ENCODE peak calls at places on chromosomes 2 and 18, in nine cellular contexts. One of them, this sample, is unnamed.
A peak's percentile ranks its signal among the peaks of the same experiment; 100 is the strongest.

GRCh38 chr2:146228659-146229058 is 1616.2 kb upstream of the ACVR2A start:
- DNase-seq in Caco-2: no peak
- DNase-seq in heart right ventricle: no peak
- DNase-seq in neural progenitor cell: no peak
- DNase-seq in BJ: no peak
- DNase-seq in body of pancreas: no peak
- DNase-seq in adipocyte: no peak
- DNase-seq in astrocyte: no peak
- DNase-seq in SJSA1: no peak
- DNase-seq in this sample: peak; percentile 16

GRCh38 chr2:232892221-232892620 is 22.2 kb downstream of the SNORC start:
- DNase-seq in Caco-2: no peak
- DNase-seq in heart right ventricle: no peak
- DNase-seq in neural progenitor cell: no peak
- DNase-seq in BJ: no peak
- DNase-seq in body of pancreas: no peak
- DNase-seq in adipocyte: no peak
- DNase-seq in astrocyte: no peak
- DNase-seq in SJSA1: no peak
- DNase-seq in this sample: no peak

GRCh38 chr18:61581578-61582204 is 248.5 kb downstream of the CDH20 start:
- DNase-seq in Caco-2: peak; percentile 73
- DNase-seq in heart right ventricle: peak; percentile 77
- DNase-seq in neural progenitor cell: peak; percentile 88
- DNase-seq in BJ: no peak
- DNase-seq in body of pancreas: peak; percentile 70
- DNase-seq in adipocyte: peak; percentile 76
- DNase-seq in astrocyte: peak; percentile 23
- DNase-seq in SJSA1: peak; percentile 89
- DNase-seq in this sample: peak; percentile 89

GRCh38 chr2:102103992-102104871 is 38.3 kb upstream of the IL1R1 start:
- DNase-seq in Caco-2: no peak
- DNase-seq in heart right ventricle: peak; percentile 75
- DNase-seq in neural progenitor cell: no peak
- DNase-seq in BJ: peak; percentile 74
- DNase-seq in body of pancreas: peak; percentile 79
- DNase-seq in adipocyte: peak; percentile 87
- DNase-seq in astrocyte: peak; percentile 91
- DNase-seq in SJSA1: peak; percentile 49
- DNase-seq in this sample: no peak

GRCh38 chr2:171225989-171226388 is 65.3 kb upstream of the TLK1 start:
- DNase-seq in Caco-2: no peak
- DNase-seq in heart right ventricle: no peak
- DNase-seq in neural progenitor cell: no peak
- DNase-seq in BJ: no peak
- DNase-seq in body of pancreas: no peak
- DNase-seq in adipocyte: no peak
- DNase-seq in astrocyte: no peak
- DNase-seq in SJSA1: no peak
- DNase-seq in this sample: no peak

GRCh38 chr2:43071629-43072550 is 154.5 kb downstream of the ZFP36L2 start:
- DNase-seq in Caco-2: no peak
- DNase-seq in heart right ventricle: peak; percentile 16
- DNase-seq in neural progenitor cell: no peak
- DNase-seq in BJ: no peak
- DNase-seq in body of pancreas: no peak
- DNase-seq in adipocyte: peak; percentile 63
- DNase-seq in astrocyte: no peak
- DNase-seq in SJSA1: no peak
- DNase-seq in this sample: no peak

GRCh38 chr18:75160315-75160714 is 48.6 kb downstream of the PTGR3 start:
- DNase-seq in Caco-2: no peak
- DNase-seq in heart right ventricle: no peak
- DNase-seq in neural progenitor cell: peak; percentile 32
- DNase-seq in BJ: no peak
- DNase-seq in body of pancreas: no peak
- DNase-seq in adipocyte: no peak
- DNase-seq in astrocyte: no peak
- DNase-seq in SJSA1: no peak
- DNase-seq in this sample: no peak

GRCh38 chr2:143435112-143435511 is 305.9 kb downstream of the ARHGAP15 start:
- DNase-seq in Caco-2: no peak
- DNase-seq in heart right ventricle: peak; percentile 10
- DNase-seq in neural progenitor cell: no peak
- DNase-seq in BJ: no peak
- DNase-seq in body of pancreas: no peak
- DNase-seq in adipocyte: no peak
- DNase-seq in astrocyte: no peak
- DNase-seq in SJSA1: no peak
- DNase-seq in this sample: no peak

GRCh38 chr18:12608292-12608691 is 49.6 kb downstream of the SPIRE1 start:
- DNase-seq in Caco-2: no peak
- DNase-seq in heart right ventricle: no peak
- DNase-seq in neural progenitor cell: no peak
- DNase-seq in BJ: no peak
- DNase-seq in body of pancreas: no peak
- DNase-seq in adipocyte: peak; percentile 80
- DNase-seq in astrocyte: peak; percentile 58
- DNase-seq in SJSA1: no peak
- DNase-seq in this sample: no peak

GRCh38 chr2:74099835-74100234 is 47.9 kb downstream of the BOLA3 start:
- DNase-seq in Caco-2: no peak
- DNase-seq in heart right ventricle: peak; percentile 67
- DNase-seq in neural progenitor cell: no peak
- DNase-seq in BJ: no peak
- DNase-seq in body of pancreas: no peak
- DNase-seq in adipocyte: no peak
- DNase-seq in astrocyte: no peak
- DNase-seq in SJSA1: no peak
- DNase-seq in this sample: no peak

GRCh38 chr2:238425505-238425978 is 1.2 kb upstream of the ASB1 start:
- DNase-seq in Caco-2: no peak
- DNase-seq in heart right ventricle: no peak
- DNase-seq in neural progenitor cell: no peak
- DNase-seq in BJ: no peak
- DNase-seq in body of pancreas: no peak
- DNase-seq in adipocyte: no peak
- DNase-seq in astrocyte: no peak
- DNase-seq in SJSA1: no peak
- DNase-seq in this sample: no peak

GRCh38 chr2:202780514-202781021 is 91.0 kb downstream of the ICA1L start:
- DNase-seq in Caco-2: no peak
- DNase-seq in heart right ventricle: no peak
- DNase-seq in neural progenitor cell: no peak
- DNase-seq in BJ: peak; percentile 18
- DNase-seq in body of pancreas: no peak
- DNase-seq in adipocyte: no peak
- DNase-seq in astrocyte: peak; percentile 88
- DNase-seq in SJSA1: peak; percentile 14
- DNase-seq in this sample: no peak

GRCh38 chr2:231900486-231900942 is 25.7 kb downstream of the NPPC start:
- DNase-seq in Caco-2: peak; percentile 70
- DNase-seq in heart right ventricle: peak; percentile 65
- DNase-seq in neural progenitor cell: peak; percentile 93
- DNase-seq in BJ: no peak
- DNase-seq in body of pancreas: peak; percentile 82
- DNase-seq in adipocyte: peak; percentile 66
- DNase-seq in astrocyte: peak; percentile 20
- DNase-seq in SJSA1: peak; percentile 32
- DNase-seq in this sample: peak; percentile 77

GRCh38 chr2:144330951-144331651 is 188.8 kb downstream of the ZEB2 start:
- DNase-seq in Caco-2: peak; percentile 3
- DNase-seq in heart right ventricle: no peak
- DNase-seq in neural progenitor cell: no peak
- DNase-seq in BJ: no peak
- DNase-seq in body of pancreas: no peak
- DNase-seq in adipocyte: peak; percentile 41
- DNase-seq in astrocyte: no peak
- DNase-seq in SJSA1: peak; percentile 42
- DNase-seq in this sample: no peak

GRCh38 chr2:166157578-166157977 is 29.8 kb upstream of the SCN1A start:
- DNase-seq in Caco-2: no peak
- DNase-seq in heart right ventricle: no peak
- DNase-seq in neural progenitor cell: no peak
- DNase-seq in BJ: no peak
- DNase-seq in body of pancreas: peak; percentile 9
- DNase-seq in adipocyte: no peak
- DNase-seq in astrocyte: no peak
- DNase-seq in SJSA1: no peak
- DNase-seq in this sample: no peak

GRCh38 chr2:238091426-238092060 is 8.6 kb upstream of the ESPNL start:
- DNase-seq in Caco-2: no peak
- DNase-seq in heart right ventricle: no peak
- DNase-seq in neural progenitor cell: no peak
- DNase-seq in BJ: no peak
- DNase-seq in body of pancreas: no peak
- DNase-seq in adipocyte: no peak
- DNase-seq in astrocyte: no peak
- DNase-seq in SJSA1: no peak
- DNase-seq in this sample: no peak

GRCh38 chr2:96737831-96738230 is 2.0 kb downstream of the LMAN2L start:
- DNase-seq in Caco-2: no peak
- DNase-seq in heart right ventricle: no peak
- DNase-seq in neural progenitor cell: no peak
- DNase-seq in BJ: no peak
- DNase-seq in body of pancreas: no peak
- DNase-seq in adipocyte: no peak
- DNase-seq in astrocyte: no peak
- DNase-seq in SJSA1: no peak
- DNase-seq in this sample: no peak

GRCh38 chr2:96739051-96739632 is 722 bp downstream of the LMAN2L start:
- DNase-seq in Caco-2: no peak
- DNase-seq in heart right ventricle: no peak
- DNase-seq in neural progenitor cell: no peak
- DNase-seq in BJ: no peak
- DNase-seq in body of pancreas: no peak
- DNase-seq in adipocyte: peak; percentile 8
- DNase-seq in astrocyte: no peak
- DNase-seq in SJSA1: no peak
- DNase-seq in this sample: no peak

GRCh38 chr2:96739633-96740428 is at the start of gene LMAN2L:
- DNase-seq in Caco-2: peak; percentile 97
- DNase-seq in heart right ventricle: peak; percentile 99
- DNase-seq in neural progenitor cell: peak; percentile 99
- DNase-seq in BJ: peak; percentile 91
- DNase-seq in body of pancreas: peak; percentile 99
- DNase-seq in adipocyte: peak; percentile 99
- DNase-seq in astrocyte: peak; percentile 90
- DNase-seq in SJSA1: peak; percentile 91
- DNase-seq in this sample: peak; percentile 99

GRCh38 chr2:96734899-96735585 is 4.8 kb downstream of the LMAN2L start:
- DNase-seq in Caco-2: no peak
- DNase-seq in heart right ventricle: no peak
- DNase-seq in neural progenitor cell: no peak
- DNase-seq in BJ: no peak
- DNase-seq in body of pancreas: no peak
- DNase-seq in adipocyte: peak; percentile 72
- DNase-seq in astrocyte: no peak
- DNase-seq in SJSA1: no peak
- DNase-seq in this sample: peak; percentile 44

GRCh38 chr2:96737251-96737650 is 2.6 kb downstream of the LMAN2L start:
- DNase-seq in Caco-2: no peak
- DNase-seq in heart right ventricle: no peak
- DNase-seq in neural progenitor cell: no peak
- DNase-seq in BJ: no peak
- DNase-seq in body of pancreas: no peak
- DNase-seq in adipocyte: no peak
- DNase-seq in astrocyte: no peak
- DNase-seq in SJSA1: no peak
- DNase-seq in this sample: no peak
- H3K36me3 ChIP-seq in Caco-2: peaks cover 4% of the 10 kb centered on the region
- H3K36me3 ChIP-seq in heart right ventricle: peaks cover 55% of the 10 kb centered on the region
- H3K36me3 ChIP-seq in neural progenitor cell: peaks cover 4% of the 10 kb centered on the region
- H3K36me3 ChIP-seq in BJ: peaks cover 12% of the 10 kb centered on the region
- H3K36me3 ChIP-seq in body of pancreas: peaks cover 4% of the 10 kb centered on the region
- H3K36me3 ChIP-seq in adipocyte: peaks cover 21% of the 10 kb centered on the region
- H3K36me3 ChIP-seq in astrocyte: peaks cover 22% of the 10 kb centered on the region
- H3K36me3 ChIP-seq in SJSA1: peaks cover 50% of the 10 kb centered on the region
- H3K36me3 ChIP-seq in this sample: peaks cover 50% of the 10 kb centered on the region

GRCh38 chr2:199946196-199946595 is 9.1 kb downstream of the TYW5 start:
- DNase-seq in Caco-2: no peak
- DNase-seq in heart right ventricle: no peak
- DNase-seq in neural progenitor cell: no peak
- DNase-seq in BJ: no peak
- DNase-seq in body of pancreas: no peak
- DNase-seq in adipocyte: no peak
- DNase-seq in astrocyte: no peak
- DNase-seq in SJSA1: no peak
- DNase-seq in this sample: no peak
- H3K36me3 ChIP-seq in Caco-2: no peaks in the 10 kb centered on the region
- H3K36me3 ChIP-seq in heart right ventricle: peaks cover 88% of the 10 kb centered on the region
- H3K36me3 ChIP-seq in neural progenitor cell: peaks cover 11% of the 10 kb centered on the region
- H3K36me3 ChIP-seq in BJ: peaks cover 3% of the 10 kb centered on the region
- H3K36me3 ChIP-seq in body of pancreas: no peaks in the 10 kb centered on the region
- H3K36me3 ChIP-seq in adipocyte: peaks cover 61% of the 10 kb centered on the region
- H3K36me3 ChIP-seq in astrocyte: peaks cover 25% of the 10 kb centered on the region
- H3K36me3 ChIP-seq in SJSA1: peaks cover 70% of the 10 kb centered on the region
- H3K36me3 ChIP-seq in this sample: peaks cover 64% of the 10 kb centered on the region

DNA sequence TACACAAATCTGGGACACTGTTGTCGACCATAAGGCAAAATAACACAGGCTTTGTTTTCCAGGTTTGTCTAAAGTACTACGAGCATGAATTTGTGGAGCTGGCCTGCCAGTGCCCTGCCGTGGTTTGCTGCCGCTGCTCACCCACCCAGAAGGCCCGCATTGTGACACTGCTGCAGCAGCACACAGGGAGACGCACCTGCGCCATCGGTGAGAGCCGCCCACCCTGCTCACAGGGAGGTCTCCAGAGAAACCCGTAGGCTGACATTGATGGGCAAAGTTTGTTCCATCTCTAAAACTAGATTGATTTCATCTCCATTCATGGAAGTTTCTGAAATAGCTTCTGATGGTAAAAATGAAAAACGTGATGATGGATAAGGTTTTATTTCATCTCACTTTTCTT is 50.4 kb upstream of the NFATC1 start:
- DNase-seq in Caco-2: no peak
- DNase-seq in heart right ventricle: no peak
- DNase-seq in neural progenitor cell: no peak
- DNase-seq in BJ: no peak
- DNase-seq in body of pancreas: no peak
- DNase-seq in adipocyte: no peak
- DNase-seq in astrocyte: no peak
- DNase-seq in SJSA1: no peak
- DNase-seq in this sample: no peak
- H3K36me3 ChIP-seq in Caco-2: peaks cover 4% of the 10 kb centered on the region
- H3K36me3 ChIP-seq in heart right ventricle: peaks cover 90% of the 10 kb centered on the region
- H3K36me3 ChIP-seq in neural progenitor cell: no peaks in the 10 kb centered on the region
- H3K36me3 ChIP-seq in BJ: peaks cover 21% of the 10 kb centered on the region
- H3K36me3 ChIP-seq in body of pancreas: peaks cover 10% of the 10 kb centered on the region
- H3K36me3 ChIP-seq in adipocyte: peaks cover 48% of the 10 kb centered on the region
- H3K36me3 ChIP-seq in astrocyte: peaks cover 15% of the 10 kb centered on the region
- H3K36me3 ChIP-seq in SJSA1: peaks cover 24% of the 10 kb centered on the region
- H3K36me3 ChIP-seq in this sample: peaks cover 16% of the 10 kb centered on the region

DNA sequence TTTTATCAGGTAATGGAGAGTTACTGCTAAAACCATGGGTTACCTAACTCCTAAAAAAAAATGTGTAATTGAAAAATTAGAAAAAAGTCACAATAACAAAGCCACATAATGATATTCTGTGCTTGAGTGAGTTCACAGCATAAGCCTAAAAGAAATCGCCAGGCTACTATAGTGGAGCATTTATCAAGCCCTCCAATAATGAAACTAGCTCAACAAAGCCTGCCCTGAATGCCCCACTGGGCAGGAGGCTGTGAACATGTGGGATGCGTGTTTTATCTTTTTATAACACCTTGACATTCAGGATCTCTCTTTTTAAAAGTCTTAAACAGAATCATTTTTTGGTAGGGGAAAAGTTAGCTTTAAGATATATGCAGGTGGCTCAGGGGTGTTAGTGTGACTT is 86.3 kb downstream of the KCTD18 start:
- DNase-seq in Caco-2: no peak
- DNase-seq in heart right ventricle: no peak
- DNase-seq in neural progenitor cell: no peak
- DNase-seq in BJ: no peak
- DNase-seq in body of pancreas: no peak
- DNase-seq in adipocyte: no peak
- DNase-seq in astrocyte: no peak
- DNase-seq in SJSA1: no peak
- DNase-seq in this sample: no peak
- H3K36me3 ChIP-seq in Caco-2: peaks cover 6% of the 10 kb centered on the region
- H3K36me3 ChIP-seq in heart right ventricle: peaks cover 95% of the 10 kb centered on the region
- H3K36me3 ChIP-seq in neural progenitor cell: no peaks in the 10 kb centered on the region
- H3K36me3 ChIP-seq in BJ: peaks cover 9% of the 10 kb centered on the region
- H3K36me3 ChIP-seq in body of pancreas: no peaks in the 10 kb centered on the region
- H3K36me3 ChIP-seq in adipocyte: peaks cover 62% of the 10 kb centered on the region
- H3K36me3 ChIP-seq in astrocyte: peaks cover 17% of the 10 kb centered on the region
- H3K36me3 ChIP-seq in SJSA1: peaks cover 71% of the 10 kb centered on the region
- H3K36me3 ChIP-seq in this sample: no peaks in the 10 kb centered on the region